ENCODE peak calls at places on chromosomes 13 and 19, in four cellular contexts. H is A549, T is GM12878, S is K562. M is an unnamed sample.

GRCh38 chr19:45514376-45515051 is 7.2 kb downstream of the VASP start:
- DNase-seq in H (no peak), T (no peak), S (no peak), M (peak)

GRCh38 chr13:111862836-111863815 is 203.8 kb upstream of the SOX1 start:
- DNase-seq in H (no peak), T (no peak), S (no peak), M (no peak)

GRCh38 chr13:87754097-87754496 is 82.9 kb downstream of the SLITRK5 start:
- DNase-seq in H (no peak), T (no peak), S (no peak), M (no peak)

GRCh38 chr13:27024781-27025492 is 146.7 kb downstream of the USP12 start:
- DNase-seq in H (no peak), T (no peak), S (no peak), M (peak)

GRCh38 chr19:38452430-38453366 is 19.2 kb downstream of the RYR1 start:
- DNase-seq in H (no peak), T (no peak), S (peak), M (no peak)

GRCh38 chr19:18735324-18735723 is 51.8 kb downstream of the CRTC1 start:
- DNase-seq in H (no peak), T (no peak), S (no peak), M (no peak)

GRCh38 chr19:1989513-1990229 is 25.8 kb downstream of the BTBD2 start:
- DNase-seq in H (no peak), T (no peak), S (no peak), M (no peak)

GRCh38 chr19:6209233-6209632 is 70.5 kb downstream of the MLLT1 start:
- DNase-seq in H (no peak), T (no peak), S (no peak), M (no peak)

GRCh38 chr13:48511621-48512232 is 21.2 kb downstream of the RCBTB2 start:
- DNase-seq in H (no peak), T (no peak), S (no peak), M (no peak)

GRCh38 chr19:8446055-8446709 is 1.4 kb downstream of the HNRNPM start:
- DNase-seq in H (no peak), T (no peak), S (no peak), M (no peak)

GRCh38 chr19:53849237-53849676 is 18.4 kb upstream of the MYADM start:
- DNase-seq in H (no peak), T (no peak), S (no peak), M (no peak)

GRCh38 chr13:42798118-42798517 is 16.7 kb downstream of the FAM216B start:
- DNase-seq in H (no peak), T (no peak), S (no peak), M (no peak)

GRCh38 chr13:29156136-29156535 is 336.0 kb downstream of the MTUS2 start:
- DNase-seq in H (no peak), T (no peak), S (no peak), M (no peak)

GRCh38 chr13:36412736-36413135 is 19.6 kb upstream of the CCNA1 start:
- DNase-seq in H (no peak), T (no peak), S (no peak), M (no peak)

GRCh38 chr13:113884821-113885220 is 20.9 kb upstream of the GAS6 start:
- DNase-seq in H (no peak), T (no peak), S (no peak), M (no peak)

GRCh38 chr19:14471436-14472187 is 3.5 kb downstream of the PTGER1 start:
- DNase-seq in H (no peak), T (no peak), S (peak), M (no peak)

GRCh38 chr19:49374665-49375434 is 11.2 kb downstream of the DKKL1 start:
- DNase-seq in H (no peak), T (no peak), S (no peak), M (no peak)

GRCh38 chr19:40662925-40663711 is 27.3 kb downstream of the NUMBL start:
- DNase-seq in H (peak), T (peak), S (peak), M (peak)

GRCh38 chr13:22332411-22332810 is 661.5 kb downstream of the FGF9 start:
- DNase-seq in H (no peak), T (no peak), S (no peak), M (no peak)

GRCh38 chr13:110312669-110313031 is 5.6 kb downstream of the COL4A2 start:
- DNase-seq in H (no peak), T (no peak), S (no peak), M (no peak)

GRCh38 chr19:30666301-30666803 is 294.2 kb downstream of the ZNF536 start:
- DNase-seq in H (peak), T (no peak), S (peak), M (peak)

DNA sequence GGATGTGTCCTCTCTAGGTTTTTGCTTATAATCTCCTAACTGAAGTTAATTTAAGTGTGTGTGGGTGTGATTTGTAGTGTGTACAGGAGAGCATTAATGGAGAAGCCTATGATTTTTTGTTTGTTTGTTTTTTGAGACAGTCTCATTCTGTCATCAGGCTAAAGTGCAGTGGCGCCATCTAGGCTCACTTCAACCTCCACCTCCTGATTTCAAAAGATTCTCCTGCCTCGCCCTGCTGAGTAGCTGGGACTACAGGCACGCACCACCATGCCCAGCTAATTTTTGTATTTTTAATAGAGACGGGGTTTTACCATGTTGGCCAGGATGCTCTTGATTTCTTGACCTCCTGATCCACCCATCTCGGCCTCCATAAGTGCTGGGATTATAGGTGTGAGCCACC is 20.6 kb downstream of the ZNF701 start:
- DNase-seq in H (no peak), T (no peak), S (no peak), M (no peak)
- TF ChIP-seq CHD4 in H (no peak), T (no peak), S (no peak), M (no peak)

GRCh38 chr19:33194527-33194883 is 375 bp downstream of the LRP3 start:
- DNase-seq in H (no peak), T (no peak), S (no peak), M (no peak)
- TF ChIP-seq MYC in H (no peak), T (no peak), S (no peak), M (no peak)

GRCh38 chr13:33775339-33776108 is 42.4 kb upstream of the RFC3 start:
- DNase-seq in H (no peak), T (no peak), S (no peak), M (no peak)
- TF ChIP-seq CHD4 in H (no peak), T (no peak), S (no peak), M (no peak)

DNA sequence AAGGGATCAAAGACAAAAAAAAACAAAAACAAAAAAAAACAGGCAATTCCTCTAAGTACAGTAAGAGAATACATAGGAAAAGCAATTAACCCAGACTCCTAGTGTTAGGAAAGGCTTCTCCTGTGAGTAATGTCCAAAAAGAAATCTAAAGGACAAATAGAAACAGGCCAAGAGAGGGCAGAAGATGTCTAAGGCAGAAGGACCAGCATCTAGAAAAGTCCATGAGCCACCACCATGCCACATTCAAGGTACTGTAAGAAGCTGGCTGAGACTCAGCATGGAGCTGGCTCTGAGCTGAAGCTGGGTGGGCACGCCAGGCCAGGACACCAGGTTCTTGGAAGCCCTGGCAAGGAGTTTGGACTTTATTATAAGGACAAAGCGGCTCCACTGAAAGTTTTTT is 118.1 kb upstream of the FRY start:
- DNase-seq in H (no peak), T (no peak), S (no peak), M (no peak)
- TF ChIP-seq MYC in H (no peak), T (no peak), S (no peak), M (no peak)

DNA sequence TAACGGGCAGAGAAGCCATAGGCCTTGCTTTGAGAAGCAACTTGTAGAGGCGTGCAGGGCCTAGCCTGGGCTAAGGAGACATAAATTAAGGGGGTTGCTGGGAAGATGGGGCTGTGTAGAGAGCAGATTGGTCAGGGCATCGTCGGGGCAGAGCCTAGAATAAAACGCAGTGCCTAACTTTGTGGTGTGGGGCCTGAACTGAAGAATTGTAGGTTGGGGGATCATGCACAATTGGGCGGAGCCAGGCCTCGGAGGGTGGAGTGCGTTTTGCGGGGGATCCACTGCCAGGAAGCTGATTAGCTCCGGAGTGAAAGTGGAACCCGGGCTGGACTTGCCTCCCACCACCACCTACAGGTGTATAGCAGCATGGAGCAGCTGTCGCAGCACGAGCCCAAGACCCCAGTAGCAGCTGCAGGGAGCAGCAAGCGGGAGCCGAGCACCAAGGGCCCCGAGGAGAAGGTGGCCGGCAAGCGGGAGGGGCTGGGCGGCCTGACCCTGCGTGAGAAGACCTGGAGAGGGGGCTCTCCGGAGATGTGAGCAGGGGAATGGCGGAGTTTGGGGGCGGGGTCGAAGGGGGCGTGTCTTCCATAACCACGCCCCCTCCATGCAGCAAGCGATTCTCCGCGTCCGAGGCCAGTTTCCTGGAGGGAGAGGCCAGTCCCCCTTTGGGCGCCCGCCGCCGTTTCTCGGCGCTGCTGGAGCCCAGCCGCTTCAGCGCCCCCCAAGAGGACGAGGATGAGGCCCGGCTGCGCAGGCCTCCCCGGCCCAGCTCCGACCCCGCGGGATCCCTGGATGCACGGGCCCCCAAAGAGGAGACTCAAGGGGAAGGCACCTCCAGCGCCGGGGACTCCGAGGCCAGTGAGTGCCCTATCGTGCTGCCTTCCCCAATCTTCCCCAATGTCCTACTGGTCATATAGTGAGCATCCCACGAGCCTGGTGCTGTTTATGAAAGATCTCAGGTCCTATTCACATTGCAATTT is 13.8 kb downstream of the DNASE2 start:
- DNase-seq in H (no peak), T (peak), S (peak), M (no peak)
- TF ChIP-seq CHD4 in H (no peak), T (no peak), S (no peak), M (no peak)

DNA sequence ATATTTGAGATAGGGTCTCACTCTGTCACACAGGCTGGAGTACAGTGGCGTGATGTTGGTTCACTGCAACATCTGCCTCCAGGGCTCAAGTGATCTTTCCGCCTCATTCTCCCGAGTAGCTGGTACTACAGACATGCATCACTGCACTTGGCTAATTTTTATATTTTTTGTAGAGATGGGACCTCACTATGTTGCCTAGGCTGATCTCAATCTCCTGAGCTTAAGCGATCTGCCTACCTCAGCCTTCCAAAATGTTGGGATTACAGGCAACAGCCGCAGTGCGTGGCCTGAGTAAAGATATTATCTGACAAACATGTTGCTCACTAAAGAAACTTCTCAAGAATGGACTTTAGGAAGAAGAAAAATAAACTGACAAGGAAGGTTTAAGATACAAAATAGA is 125.4 kb upstream of the ABCC4 start:
- DNase-seq in H (no peak), T (no peak), S (no peak), M (no peak)
- TF ChIP-seq MYC in H (no peak), T (no peak), S (no peak), M (no peak)

GRCh38 chr13:20972731-20973130 is 70.2 kb upstream of the XPO4 start:
- DNase-seq in H (no peak), T (no peak), S (no peak), M (no peak)

GRCh38 chr13:20964904-20965303 is 62.4 kb upstream of the XPO4 start:
- DNase-seq in H (no peak), T (no peak), S (no peak), M (no peak)

GRCh38 chr13:20969182-20969581 is 66.6 kb upstream of the XPO4 start:
- DNase-seq in H (no peak), T (peak), S (no peak), M (no peak)

GRCh38 chr13:20968745-20969144 is 66.2 kb upstream of the XPO4 start:
- DNase-seq in H (no peak), T (peak), S (no peak), M (no peak)

DNA sequence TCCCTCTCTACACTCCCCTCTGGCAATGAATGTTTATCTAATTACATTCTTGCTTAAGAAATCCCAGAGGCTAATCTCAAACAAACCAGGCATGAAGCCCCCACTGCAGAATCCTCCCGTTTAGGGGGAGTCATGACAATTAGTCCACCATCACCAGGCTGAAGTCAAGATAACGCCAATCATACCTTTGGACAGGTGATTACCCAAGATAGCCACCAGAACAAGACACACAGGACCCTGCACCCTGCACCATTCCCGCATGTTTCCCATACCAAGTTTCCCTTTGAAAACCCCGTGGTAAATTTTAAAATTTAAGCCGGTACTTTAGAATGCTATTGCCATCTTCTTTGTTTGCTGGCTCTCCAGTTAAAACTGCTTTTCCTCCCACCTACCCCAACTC is 64.8 kb upstream of the XPO4 start:
- DNase-seq in H (no peak), T (no peak), S (no peak), M (peak)
- TF ChIP-seq CHD4 in H (no peak), T (no peak), S (no peak), M (no peak)

M was measured in HepG2.